ENCODE peak calls at places on chromosomes 12 and 14, in nine cellular contexts. One of them, this sample, is unnamed.

GRCh38 chr14:77848031-77848430 is 48.1 kb downstream of the ADCK1 start:
- DNase-seq in activated CD8-positive, alpha-beta T cell treated with anti-CD3 and anti-CD28 coated beads for 36 hours: no peak
- DNase-seq in NCI-H2029: no peak
- DNase-seq in HuH-7: no peak
- DNase-seq in Right ventricle myocardium superior: no peak
- DNase-seq in thoracic aorta: no peak
- DNase-seq in bronchial epithelial cell: no peak
- DNase-seq in dermis microvascular lymphatic vessel endothelial cell: no peak
- DNase-seq in ascending aorta: no peak
- DNase-seq in this sample: no peak

GRCh38 chr12:31234955-31235867 is 90.7 kb downstream of the SINHCAF start:
- DNase-seq in activated CD8-positive, alpha-beta T cell treated with anti-CD3 and anti-CD28 coated beads for 36 hours: no peak
- DNase-seq in NCI-H2029: peak; percentile 90
- DNase-seq in HuH-7: peak; percentile 68
- DNase-seq in Right ventricle myocardium superior: no peak
- DNase-seq in thoracic aorta: no peak
- DNase-seq in bronchial epithelial cell: no peak
- DNase-seq in dermis microvascular lymphatic vessel endothelial cell: no peak
- DNase-seq in ascending aorta: no peak
- DNase-seq in this sample: no peak

GRCh38 chr12:98752726-98753125 is 107.6 kb downstream of the APAF1 start:
- DNase-seq in activated CD8-positive, alpha-beta T cell treated with anti-CD3 and anti-CD28 coated beads for 36 hours: no peak
- DNase-seq in NCI-H2029: no peak
- DNase-seq in HuH-7: no peak
- DNase-seq in Right ventricle myocardium superior: no peak
- DNase-seq in thoracic aorta: no peak
- DNase-seq in bronchial epithelial cell: no peak
- DNase-seq in dermis microvascular lymphatic vessel endothelial cell: no peak
- DNase-seq in ascending aorta: no peak
- DNase-seq in this sample: no peak

GRCh38 chr12:75642226-75642625 is 130.8 kb upstream of the KRR1 start:
- DNase-seq in activated CD8-positive, alpha-beta T cell treated with anti-CD3 and anti-CD28 coated beads for 36 hours: no peak
- DNase-seq in NCI-H2029: no peak
- DNase-seq in HuH-7: no peak
- DNase-seq in Right ventricle myocardium superior: no peak
- DNase-seq in thoracic aorta: no peak
- DNase-seq in bronchial epithelial cell: peak; percentile 72
- DNase-seq in dermis microvascular lymphatic vessel endothelial cell: no peak
- DNase-seq in ascending aorta: no peak
- DNase-seq in this sample: no peak

GRCh38 chr12:54561164-54561563 is 11.8 kb downstream of the PDE1B start:
- DNase-seq in activated CD8-positive, alpha-beta T cell treated with anti-CD3 and anti-CD28 coated beads for 36 hours: peak; percentile 10
- DNase-seq in NCI-H2029: no peak
- DNase-seq in HuH-7: no peak
- DNase-seq in Right ventricle myocardium superior: no peak
- DNase-seq in thoracic aorta: peak; percentile 43
- DNase-seq in bronchial epithelial cell: no peak
- DNase-seq in dermis microvascular lymphatic vessel endothelial cell: no peak
- DNase-seq in ascending aorta: peak; percentile 38
- DNase-seq in this sample: no peak

GRCh38 chr14:76050797-76051392 is 65.3 kb downstream of the IFT43 start:
- DNase-seq in activated CD8-positive, alpha-beta T cell treated with anti-CD3 and anti-CD28 coated beads for 36 hours: peak; percentile 72
- DNase-seq in NCI-H2029: no peak
- DNase-seq in HuH-7: peak; percentile 37
- DNase-seq in Right ventricle myocardium superior: no peak
- DNase-seq in thoracic aorta: no peak
- DNase-seq in bronchial epithelial cell: peak; percentile 49
- DNase-seq in dermis microvascular lymphatic vessel endothelial cell: peak; percentile 9
- DNase-seq in ascending aorta: no peak
- DNase-seq in this sample: no peak

GRCh38 chr14:61516125-61516740 is 179.1 kb upstream of the HIF1A start:
- DNase-seq in activated CD8-positive, alpha-beta T cell treated with anti-CD3 and anti-CD28 coated beads for 36 hours: no peak
- DNase-seq in NCI-H2029: no peak
- DNase-seq in HuH-7: no peak
- DNase-seq in Right ventricle myocardium superior: no peak
- DNase-seq in thoracic aorta: no peak
- DNase-seq in bronchial epithelial cell: peak; percentile 35
- DNase-seq in dermis microvascular lymphatic vessel endothelial cell: no peak
- DNase-seq in ascending aorta: no peak
- DNase-seq in this sample: no peak

GRCh38 chr12:58966939-58967338 is 46.6 kb upstream of the LRIG3 start:
- DNase-seq in activated CD8-positive, alpha-beta T cell treated with anti-CD3 and anti-CD28 coated beads for 36 hours: no peak
- DNase-seq in NCI-H2029: no peak
- DNase-seq in HuH-7: no peak
- DNase-seq in Right ventricle myocardium superior: no peak
- DNase-seq in thoracic aorta: no peak
- DNase-seq in bronchial epithelial cell: peak; percentile 5
- DNase-seq in dermis microvascular lymphatic vessel endothelial cell: no peak
- DNase-seq in ascending aorta: no peak
- DNase-seq in this sample: no peak

GRCh38 chr12:45050751-45051489 is at the start of gene DBX2:
- DNase-seq in activated CD8-positive, alpha-beta T cell treated with anti-CD3 and anti-CD28 coated beads for 36 hours: peak; percentile 2
- DNase-seq in NCI-H2029: no peak
- DNase-seq in HuH-7: peak; percentile 20
- DNase-seq in Right ventricle myocardium superior: peak; percentile 45
- DNase-seq in thoracic aorta: no peak
- DNase-seq in bronchial epithelial cell: no peak
- DNase-seq in dermis microvascular lymphatic vessel endothelial cell: no peak
- DNase-seq in ascending aorta: no peak
- DNase-seq in this sample: no peak

GRCh38 chr12:116053479-116054195 is 223.9 kb downstream of the MED13L start:
- DNase-seq in activated CD8-positive, alpha-beta T cell treated with anti-CD3 and anti-CD28 coated beads for 36 hours: no peak
- DNase-seq in NCI-H2029: no peak
- DNase-seq in HuH-7: peak; percentile 22
- DNase-seq in Right ventricle myocardium superior: peak; percentile 49
- DNase-seq in thoracic aorta: no peak
- DNase-seq in bronchial epithelial cell: peak; percentile 41
- DNase-seq in dermis microvascular lymphatic vessel endothelial cell: no peak
- DNase-seq in ascending aorta: peak; percentile 12
- DNase-seq in this sample: no peak

GRCh38 chr12:40444174-40444573 is 219.4 kb downstream of the LRRK2 start:
- DNase-seq in activated CD8-positive, alpha-beta T cell treated with anti-CD3 and anti-CD28 coated beads for 36 hours: no peak
- DNase-seq in NCI-H2029: no peak
- DNase-seq in HuH-7: no peak
- DNase-seq in Right ventricle myocardium superior: no peak
- DNase-seq in thoracic aorta: no peak
- DNase-seq in bronchial epithelial cell: no peak
- DNase-seq in dermis microvascular lymphatic vessel endothelial cell: no peak
- DNase-seq in ascending aorta: no peak
- DNase-seq in this sample: no peak

GRCh38 chr14:99067141-99067920 is 204.7 kb downstream of the BCL11B start:
- DNase-seq in activated CD8-positive, alpha-beta T cell treated with anti-CD3 and anti-CD28 coated beads for 36 hours: no peak
- DNase-seq in NCI-H2029: no peak
- DNase-seq in HuH-7: no peak
- DNase-seq in Right ventricle myocardium superior: no peak
- DNase-seq in thoracic aorta: no peak
- DNase-seq in bronchial epithelial cell: no peak
- DNase-seq in dermis microvascular lymphatic vessel endothelial cell: no peak
- DNase-seq in ascending aorta: no peak
- DNase-seq in this sample: no peak

GRCh38 chr12:131783915-131784541 is 44.2 kb upstream of the MMP17 start:
- DNase-seq in activated CD8-positive, alpha-beta T cell treated with anti-CD3 and anti-CD28 coated beads for 36 hours: no peak
- DNase-seq in NCI-H2029: no peak
- DNase-seq in HuH-7: no peak
- DNase-seq in Right ventricle myocardium superior: no peak
- DNase-seq in thoracic aorta: no peak
- DNase-seq in bronchial epithelial cell: peak; percentile 89
- DNase-seq in dermis microvascular lymphatic vessel endothelial cell: no peak
- DNase-seq in ascending aorta: no peak
- DNase-seq in this sample: no peak

GRCh38 chr14:74967618-74968017 is 12.2 kb upstream of the PGF start:
- DNase-seq in activated CD8-positive, alpha-beta T cell treated with anti-CD3 and anti-CD28 coated beads for 36 hours: no peak
- DNase-seq in NCI-H2029: no peak
- DNase-seq in HuH-7: no peak
- DNase-seq in Right ventricle myocardium superior: no peak
- DNase-seq in thoracic aorta: no peak
- DNase-seq in bronchial epithelial cell: no peak
- DNase-seq in dermis microvascular lymphatic vessel endothelial cell: no peak
- DNase-seq in ascending aorta: no peak
- DNase-seq in this sample: no peak

GRCh38 chr12:111664961-111665865 is 20.5 kb downstream of the BRAP start:
- DNase-seq in activated CD8-positive, alpha-beta T cell treated with anti-CD3 and anti-CD28 coated beads for 36 hours: no peak
- DNase-seq in NCI-H2029: no peak
- DNase-seq in HuH-7: no peak
- DNase-seq in Right ventricle myocardium superior: no peak
- DNase-seq in thoracic aorta: no peak
- DNase-seq in bronchial epithelial cell: no peak
- DNase-seq in dermis microvascular lymphatic vessel endothelial cell: no peak
- DNase-seq in ascending aorta: no peak
- DNase-seq in this sample: no peak

GRCh38 chr12:95663525-95663924 is 112.2 kb upstream of the USP44 start:
- DNase-seq in activated CD8-positive, alpha-beta T cell treated with anti-CD3 and anti-CD28 coated beads for 36 hours: no peak
- DNase-seq in NCI-H2029: no peak
- DNase-seq in HuH-7: no peak
- DNase-seq in Right ventricle myocardium superior: no peak
- DNase-seq in thoracic aorta: no peak
- DNase-seq in bronchial epithelial cell: peak; percentile 42
- DNase-seq in dermis microvascular lymphatic vessel endothelial cell: peak; percentile 56
- DNase-seq in ascending aorta: no peak
- DNase-seq in this sample: no peak

GRCh38 chr12:14841761-14842160 is 1.6 kb downstream of the ART4 start:
- DNase-seq in activated CD8-positive, alpha-beta T cell treated with anti-CD3 and anti-CD28 coated beads for 36 hours: no peak
- DNase-seq in NCI-H2029: no peak
- DNase-seq in HuH-7: peak; percentile 15
- DNase-seq in Right ventricle myocardium superior: peak; percentile 77
- DNase-seq in thoracic aorta: peak; percentile 59
- DNase-seq in bronchial epithelial cell: peak; percentile 83
- DNase-seq in dermis microvascular lymphatic vessel endothelial cell: peak; percentile 97
- DNase-seq in ascending aorta: peak; percentile 19
- DNase-seq in this sample: no peak

GRCh38 chr14:101083564-101084435 is 180.3 kb upstream of the RTL1 start:
- DNase-seq in activated CD8-positive, alpha-beta T cell treated with anti-CD3 and anti-CD28 coated beads for 36 hours: no peak
- DNase-seq in NCI-H2029: peak; percentile 63
- DNase-seq in HuH-7: peak; percentile 66
- DNase-seq in Right ventricle myocardium superior: no peak
- DNase-seq in thoracic aorta: no peak
- DNase-seq in bronchial epithelial cell: no peak
- DNase-seq in dermis microvascular lymphatic vessel endothelial cell: no peak
- DNase-seq in ascending aorta: no peak
- DNase-seq in this sample: no peak

GRCh38 chr12:11482955-11483354 is 87.6 kb upstream of the PRB2 start:
- DNase-seq in activated CD8-positive, alpha-beta T cell treated with anti-CD3 and anti-CD28 coated beads for 36 hours: no peak
- DNase-seq in NCI-H2029: no peak
- DNase-seq in HuH-7: no peak
- DNase-seq in Right ventricle myocardium superior: no peak
- DNase-seq in thoracic aorta: no peak
- DNase-seq in bronchial epithelial cell: peak; percentile 68
- DNase-seq in dermis microvascular lymphatic vessel endothelial cell: no peak
- DNase-seq in ascending aorta: no peak
- DNase-seq in this sample: no peak

GRCh38 chr14:103121161-103121845 is 2.0 kb upstream of the TNFAIP2 start:
- DNase-seq in activated CD8-positive, alpha-beta T cell treated with anti-CD3 and anti-CD28 coated beads for 36 hours: no peak
- DNase-seq in NCI-H2029: no peak
- DNase-seq in HuH-7: no peak
- DNase-seq in Right ventricle myocardium superior: peak; percentile 87
- DNase-seq in thoracic aorta: no peak
- DNase-seq in bronchial epithelial cell: no peak
- DNase-seq in dermis microvascular lymphatic vessel endothelial cell: no peak
- DNase-seq in ascending aorta: no peak
- DNase-seq in this sample: no peak

GRCh38 chr14:93543766-93544165 is 113.0 kb downstream of the UNC79 start:
- DNase-seq in activated CD8-positive, alpha-beta T cell treated with anti-CD3 and anti-CD28 coated beads for 36 hours: no peak
- DNase-seq in NCI-H2029: no peak
- DNase-seq in HuH-7: no peak
- DNase-seq in Right ventricle myocardium superior: no peak
- DNase-seq in thoracic aorta: no peak
- DNase-seq in bronchial epithelial cell: peak; percentile 38
- DNase-seq in dermis microvascular lymphatic vessel endothelial cell: no peak
- DNase-seq in ascending aorta: no peak
- DNase-seq in this sample: no peak

GRCh38 chr14:105087308-105087962 is 22.2 kb upstream of the GPR132 start:
- DNase-seq in activated CD8-positive, alpha-beta T cell treated with anti-CD3 and anti-CD28 coated beads for 36 hours: peak; percentile 42
- DNase-seq in NCI-H2029: no peak
- DNase-seq in HuH-7: peak; percentile 70
- DNase-seq in Right ventricle myocardium superior: peak; percentile 71
- DNase-seq in thoracic aorta: no peak
- DNase-seq in bronchial epithelial cell: peak; percentile 80
- DNase-seq in dermis microvascular lymphatic vessel endothelial cell: no peak
- DNase-seq in ascending aorta: no peak
- DNase-seq in this sample: no peak

This sample was measured in GOT3.